ENCODE peak calls at places on chromosomes 16 and 17, in four cellular contexts. O is fibroblast of lung, F is heart right ventricle, W is Caco-2. K is an unnamed sample.

GRCh38 chr16:80317132-80318098 is 223.4 kb upstream of the DYNLRB2 start:
- DNase-seq in O (no peak), F (no peak), W (peak), K (no peak)

GRCh38 chr17:78383725-78384471 is 5.4 kb downstream of the PGS1 start:
- DNase-seq in O (peak), F (peak), W (no peak), K (no peak)

GRCh38 chr16:72877374-72878028 is 170.4 kb downstream of the ZFHX3 start:
- DNase-seq in O (peak), F (no peak), W (peak), K (no peak)

GRCh38 chr16:27098366-27099050 is 31.8 kb downstream of the C16orf82 start:
- DNase-seq in O (no peak), F (no peak), W (no peak), K (no peak)

GRCh38 chr17:76262732-76263344 is 2.3 kb upstream of the UBALD2 start:
- DNase-seq in O (peak), F (no peak), W (peak), K (no peak)

GRCh38 chr17:50918933-50919296 is 52.8 kb upstream of the TOB1 start:
- DNase-seq in O (peak), F (no peak), W (no peak), K (peak)

GRCh38 chr16:23435500-23435899 is 17.5 kb downstream of the COG7 start:
- DNase-seq in O (peak), F (peak), W (peak), K (peak)

GRCh38 chr17:49843774-49844350 is 4.0 kb downstream of the TAC4 start:
- DNase-seq in O (no peak), F (no peak), W (peak), K (no peak)

GRCh38 chr17:19716108-19717030 is at the start of gene SLC47A2:
- DNase-seq in O (peak), F (no peak), W (no peak), K (no peak)

GRCh38 chr16:1308036-1308976 is 1.1 kb upstream of the UBE2I start:
- DNase-seq in O (peak), F (no peak), W (no peak), K (no peak)

GRCh38 chr16:19765860-19766553 is 47.9 kb downstream of the IQCK start:
- DNase-seq in O (no peak), F (peak), W (no peak), K (no peak)

GRCh38 chr16:50315346-50315997 is 49.1 kb downstream of the ADCY7 start:
- DNase-seq in O (peak), F (no peak), W (no peak), K (no peak)

GRCh38 chr16:85461814-85462404 is 151.2 kb upstream of the GSE1 start:
- DNase-seq in O (peak), F (peak), W (no peak), K (peak)

GRCh38 chr17:37643829-37644228 is 583 bp upstream of the DDX52 start:
- DNase-seq in O (peak), F (no peak), W (peak), K (no peak)

GRCh38 chr17:29176500-29177351 is 3.5 kb downstream of the MYO18A start:
- DNase-seq in O (peak), F (peak), W (peak), K (peak)

GRCh38 chr17:36544049-36544319 is 735 bp upstream of the GGNBP2 start:
- DNase-seq in O (peak), F (no peak), W (peak), K (peak)

GRCh38 chr16:58814348-58814801 is 80.3 kb upstream of the GOT2 start:
- DNase-seq in O (peak), F (peak), W (peak), K (no peak)

GRCh38 chr16:78577597-78577996 is 478.1 kb downstream of the WWOX start:
- DNase-seq in O (no peak), F (no peak), W (no peak), K (no peak)

GRCh38 chr17:78144736-78145641 is 1.2 kb upstream of the C17orf99 start:
- DNase-seq in O (no peak), F (peak), W (no peak), K (no peak)

GRCh38 chr17:17139972-17140589 is 66.1 kb downstream of the PLD6 start:
- DNase-seq in O (peak), F (no peak), W (no peak), K (peak)

GRCh38 chr16:48318630-48319029 is 66.6 kb downstream of the SIAH1 start:
- DNase-seq in O (peak), F (no peak), W (no peak), K (no peak)

GRCh38 chr17:47311420-47311819 is 12.3 kb upstream of the EFCAB13 start:
- DNase-seq in O (no peak), F (no peak), W (no peak), K (no peak)

GRCh38 chr17:3511841-3512511 is 36.2 kb downstream of the ASPA start:
- DNase-seq in O (no peak), F (no peak), W (no peak), K (no peak)

GRCh38 chr17:56313201-56313600 is 159.9 kb downstream of the ANKFN1 start:
- DNase-seq in O (no peak), F (no peak), W (no peak), K (no peak)

GRCh38 chr16:55811811-55812210 is 21.1 kb downstream of the CES1 start:
- DNase-seq in O (no peak), F (no peak), W (no peak), K (no peak)

GRCh38 chr16:57623251-57624043 is 5.0 kb upstream of the ADGRG1 start:
- DNase-seq in O (peak), F (no peak), W (no peak), K (peak)

GRCh38 chr17:12680407-12680897 is 14.8 kb downstream of the MYOCD start:
- DNase-seq in O (no peak), F (peak), W (no peak), K (no peak)

GRCh38 chr16:88804173-88804551 is 573 bp downstream of the CDT1 start:
- DNase-seq in O (no peak), F (no peak), W (no peak), K (no peak)

GRCh38 chr17:77999413-78000173 is 41.1 kb downstream of the TNRC6C start:
- DNase-seq in O (peak), F (no peak), W (peak), K (no peak)

GRCh38 chr17:39631403-39631802 is 4.7 kb downstream of the PPP1R1B start:
- DNase-seq in O (no peak), F (no peak), W (no peak), K (peak)

GRCh38 chr16:23597003-23597756 is 1.1 kb upstream of the NDUFAB1 start:
- DNase-seq in O (no peak), F (no peak), W (peak), K (no peak)

GRCh38 chr16:30401768-30402425 is 5.5 kb upstream of the ZNF771 start:
- DNase-seq in O (no peak), F (no peak), W (peak), K (no peak)

GRCh38 chr16:49337814-49338350 is 35.7 kb upstream of the C16orf78 start:
- DNase-seq in O (no peak), F (no peak), W (no peak), K (no peak)

GRCh38 chr17:71948703-71949422 is 172.0 kb upstream of the SOX9 start:
- DNase-seq in O (no peak), F (no peak), W (no peak), K (no peak)

GRCh38 chr17:8273884-8274444 is 14.5 kb upstream of the RANGRF start:
- DNase-seq in O (no peak), F (no peak), W (peak), K (no peak)

GRCh38 chr17:33284022-33284421 is 9.1 kb downstream of the ASIC2 start:
- DNase-seq in O (peak), F (no peak), W (no peak), K (no peak)

K was measured in COR-L47.